ENCODE peak calls at places on chromosomes 16 and 17, in four cellular contexts. B, Z, N and X are unnamed samples.

GRCh38 chr16:9258423-9259051 is 167.1 kb downstream of the HAPSTR1 start:
- ATAC-seq in Z (no peak), B (peak), N (peak), X (no peak)

GRCh38 chr16:69865701-69866100 is 85.4 kb upstream of the CLEC18A start:
- ATAC-seq in N (no peak), Z (peak), B (no peak), X (no peak)

GRCh38 chr16:30570621-30571443 is 682 bp downstream of the ZNF688 start:
- ATAC-seq in B (peak), N (peak), Z (peak), X (no peak)

GRCh38 chr17:50688168-50688719 is 19.5 kb downstream of the ANKRD40 start:
- ATAC-seq in N (no peak), Z (no peak), B (no peak), X (no peak)

GRCh38 chr16:85436636-85437160 is 176.4 kb upstream of the GSE1 start:
- ATAC-seq in Z (peak), N (no peak), B (peak), X (peak)

GRCh38 chr17:39410279-39410678 is 8.9 kb upstream of the FBXL20 start:
- ATAC-seq in N (no peak), B (no peak), Z (no peak), X (no peak)

GRCh38 chr17:51279183-51279582 is 18.8 kb downstream of the UTP18 start:
- ATAC-seq in B (no peak), N (no peak), Z (no peak), X (no peak)

GRCh38 chr17:69401251-69401650 is 13.2 kb upstream of the MAP2K6 start:
- ATAC-seq in B (no peak), N (no peak), Z (no peak), X (no peak)

GRCh38 chr17:40550608-40551007 is 14.7 kb downstream of the CCR7 start:
- ATAC-seq in N (no peak), Z (peak), B (no peak), X (peak)

GRCh38 chr17:50501054-50501453 is 7.2 kb upstream of the MYCBPAP start:
- ATAC-seq in Z (no peak), B (no peak), N (peak), X (no peak)

GRCh38 chr17:58148609-58149008 is 425 bp downstream of the OR4D1 start:
- ATAC-seq in N (no peak), B (no peak), Z (no peak), X (no peak)

GRCh38 chr16:28107232-28107631 is 43.7 kb upstream of the GSG1L start:
- ATAC-seq in Z (no peak), B (no peak), N (no peak), X (no peak)

GRCh38 chr17:65177901-65178300 is 40.7 kb downstream of the RGS9 start:
- ATAC-seq in Z (no peak), N (no peak), B (no peak), X (no peak)

GRCh38 chr17:30074726-30075125 is 41.9 kb upstream of the NSRP1 start:
- ATAC-seq in B (no peak), N (no peak), Z (no peak), X (no peak)

GRCh38 chr16:86325360-86325759 is 185.0 kb upstream of the FOXF1 start:
- ATAC-seq in B (no peak), N (no peak), Z (no peak), X (no peak)

GRCh38 chr17:41835214-41835799 is 725 bp downstream of the NT5C3B start:
- ATAC-seq in B (peak), N (peak), Z (peak), X (peak)

GRCh38 chr17:7281953-7282751 is 634 bp downstream of the SLC2A4 start:
- ATAC-seq in B (peak), Z (no peak), N (no peak), X (peak)

GRCh38 chr16:54522596-54522995 is 236.0 kb upstream of the IRX3 start:
- ATAC-seq in N (no peak), B (no peak), Z (no peak), X (no peak)

GRCh38 chr16:85834741-85835140 is 35.2 kb downstream of the COX4I1 start:
- ATAC-seq in B (no peak), Z (no peak), N (no peak), X (no peak)

DNA sequence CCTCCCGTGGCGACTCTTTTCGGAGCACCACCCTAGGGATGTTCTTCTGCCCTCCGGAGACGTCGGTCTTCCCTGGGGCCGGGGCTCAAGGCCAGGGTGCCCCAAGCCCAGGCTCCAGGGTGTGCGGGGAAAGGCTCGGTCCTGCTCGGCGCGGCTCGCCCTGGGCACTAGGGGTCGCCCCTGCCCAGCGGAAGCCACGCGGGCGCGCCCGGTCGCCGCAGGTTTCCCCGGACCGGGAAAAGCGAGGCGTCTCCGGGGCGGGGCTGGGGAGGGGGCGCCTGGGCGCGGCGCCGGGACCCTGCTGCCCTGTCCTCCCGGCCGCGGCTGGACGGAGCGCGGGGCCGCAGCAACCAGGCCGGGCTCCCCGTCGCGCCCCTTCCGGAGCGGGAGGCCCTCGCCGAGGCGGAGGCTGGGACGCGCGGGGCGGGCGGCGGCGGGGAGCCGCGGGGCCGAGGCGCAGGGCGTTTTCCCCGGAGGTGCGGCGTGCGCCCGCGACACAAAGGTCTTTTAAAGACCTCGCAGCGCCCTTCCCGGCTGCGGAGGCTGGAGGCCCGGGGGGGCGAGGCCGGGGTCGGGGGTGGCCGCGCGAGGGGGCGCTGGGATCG is 76.4 kb downstream of the MRC2 start:
- ATAC-seq in N (peak), B (peak), Z (peak), X (peak)
- H3K27ac ChIP-seq in N (peak), B (no peak), Z (peak), X (peak)

DNA sequence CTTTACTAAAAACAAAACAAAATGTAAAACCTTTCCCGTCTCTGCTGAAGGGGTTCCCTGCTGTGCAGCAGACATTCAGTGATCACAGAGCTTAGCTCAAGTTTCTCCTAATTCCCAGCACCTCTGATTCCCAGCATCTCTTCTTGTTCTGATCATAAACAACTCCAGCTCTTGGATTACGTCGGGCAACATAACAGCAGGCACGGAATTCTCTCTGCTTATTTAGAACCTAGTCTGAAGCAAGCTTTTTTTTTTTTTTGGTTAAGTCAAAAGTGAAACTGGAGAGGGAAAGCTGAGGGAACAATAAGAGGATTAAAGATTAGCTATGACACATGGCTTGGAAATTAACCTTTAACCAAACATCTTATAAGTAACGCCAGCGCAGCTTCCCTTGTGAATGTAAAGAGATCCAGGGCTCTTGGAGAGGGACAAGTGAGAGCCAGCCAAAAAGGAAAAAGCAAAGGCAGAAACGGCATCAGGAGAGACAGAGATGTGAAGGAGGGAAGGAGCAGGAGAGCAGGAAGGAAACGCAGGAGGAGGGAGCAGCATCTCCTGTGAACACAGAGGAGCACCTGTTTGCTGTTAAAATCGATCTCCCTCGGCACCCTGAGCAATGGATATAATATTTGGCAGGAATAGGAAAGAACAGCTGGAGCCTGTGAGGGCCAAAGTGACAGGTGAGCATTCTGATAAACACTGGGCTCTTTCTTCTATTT is at the start of gene BCO1:
- ATAC-seq in B (peak), N (peak), Z (peak), X (peak)
- TF ChIP-seq EP300 in B (no peak), N (no peak), Z (no peak), X (no peak)

GRCh38 chr17:17947309-17947708 is 24.9 kb downstream of the TOM1L2 start:
- ATAC-seq in B (no peak), N (no peak), Z (no peak), X (no peak)
- H3K27ac ChIP-seq in B (no peak), N (peak), Z (no peak), X (no peak)

DNA sequence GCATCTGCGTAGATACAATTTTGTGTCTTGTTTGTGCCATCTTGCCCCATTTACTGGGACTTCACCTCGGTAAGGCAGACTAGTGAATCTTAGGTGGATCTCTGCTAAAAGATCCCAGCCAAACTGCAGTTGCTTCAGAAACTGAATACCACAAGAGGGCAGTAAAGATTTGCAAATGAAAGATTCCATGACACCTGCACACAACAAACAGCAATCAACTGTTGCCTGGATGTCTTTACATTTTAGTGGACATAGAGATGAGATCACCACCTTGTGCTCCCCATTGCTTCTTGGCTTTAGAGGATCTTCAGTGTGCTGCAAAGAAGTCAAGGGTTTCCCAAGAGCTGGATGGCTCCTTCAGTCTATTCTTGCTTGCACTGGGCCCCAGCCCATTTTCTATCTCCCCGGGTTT is 119.2 kb upstream of the CACNG5 start:
- ATAC-seq in Z (peak), B (peak), N (peak), X (no peak)
- TF ChIP-seq EP300 in Z (no peak), B (no peak), N (no peak), X (no peak)

DNA sequence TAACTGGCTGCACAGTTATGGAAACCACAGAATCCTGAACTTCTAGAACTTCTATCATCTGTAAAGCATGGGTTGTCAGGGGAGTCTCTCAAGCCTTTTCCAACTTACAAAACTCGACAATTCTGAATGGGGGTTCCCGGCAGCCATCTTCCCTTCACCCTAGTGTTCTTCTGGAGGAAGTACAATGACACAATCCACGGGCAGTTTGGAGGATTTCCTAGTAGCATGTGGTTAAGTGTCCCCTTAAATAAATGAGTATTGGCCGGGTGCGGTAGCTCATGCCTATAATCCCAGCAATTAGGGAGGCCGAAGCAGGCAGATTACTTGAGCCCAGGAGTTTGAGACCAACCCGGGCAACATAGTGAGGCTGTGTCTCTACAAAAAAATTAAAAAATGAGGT is 2.1 kb downstream of the SLC16A6 start:
- ATAC-seq in N (no peak), B (no peak), Z (no peak), X (no peak)
- H3K27ac ChIP-seq in N (no peak), B (no peak), Z (peak), X (no peak)

GRCh38 chr17:27338536-27338985 is 44.6 kb downstream of the WSB1 start:
- ATAC-seq in N (no peak), B (no peak), Z (no peak), X (no peak)

GRCh38 chr17:27340575-27340974 is 46.7 kb downstream of the WSB1 start:
- ATAC-seq in B (no peak), Z (no peak), N (peak), X (no peak)

GRCh38 chr17:27339198-27339835 is 45.4 kb downstream of the WSB1 start:
- ATAC-seq in B (no peak), N (no peak), Z (no peak), X (no peak)

GRCh38 chr17:27340990-27341595 is 47.2 kb downstream of the WSB1 start:
- ATAC-seq in B (peak), Z (no peak), N (peak), X (no peak)

DNA sequence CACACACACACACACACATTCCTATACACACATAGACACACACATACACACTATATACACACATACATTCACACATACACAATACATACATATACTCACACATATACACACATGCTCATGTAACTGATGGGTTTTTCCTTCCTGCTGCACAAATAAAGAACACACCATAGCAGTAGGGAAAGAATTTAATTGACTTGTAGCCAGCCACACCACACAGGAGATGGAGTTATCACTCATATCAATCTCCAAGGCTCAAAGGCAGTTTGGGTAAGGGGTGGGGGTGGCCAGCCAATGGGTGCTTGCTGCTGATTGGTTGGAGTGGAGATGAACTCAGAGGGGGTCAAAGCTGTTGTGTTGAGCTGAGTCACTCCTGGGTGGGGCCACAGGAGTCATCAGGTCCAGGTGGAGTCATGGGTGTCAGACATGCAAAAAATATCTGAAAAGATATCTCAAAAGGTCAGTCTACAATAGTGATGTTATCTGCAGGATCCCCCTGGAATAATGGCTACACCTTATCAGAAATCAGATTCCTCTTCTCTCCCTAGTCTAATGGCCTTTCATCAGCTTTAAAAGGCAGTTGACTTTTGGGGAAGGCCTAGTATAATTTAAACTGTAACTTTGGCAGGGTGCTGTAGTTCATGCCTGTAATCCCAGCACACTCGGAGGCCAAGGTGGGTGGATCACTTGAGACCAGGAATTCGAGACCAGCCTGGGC is 46.1 kb downstream of the WSB1 start:
- ATAC-seq in Z (no peak), N (peak), B (peak), X (no peak)
- TF ChIP-seq EP300 in Z (no peak), N (no peak), B (no peak), X (no peak)